ENCODE peak calls at places on chromosomes 16 and 17, in ten cellular contexts. G is cardiac muscle cell; Z is GM10248; F is AG09309; L is psoas muscle; S is activated T-cell treated with anti-CD3 and anti-CD28 coated beads for 1 hour; W is activated CD4-positive, alpha-beta T cell treated with anti-CD3 and anti-CD28 coated beads, Interleukin-2, amount 50 U/mL, for 1 hour; D is uterus; C is NCI-H2171; M is GOT3. P is an unnamed sample.

GRCh38 chr17:72378414-72379395 is 257.9 kb downstream of the SOX9 start:
- DNase-seq in C (no peak), F (no peak), W (no peak), M (no peak), L (no peak), D (no peak), S (no peak), Z (no peak), G (no peak), P (no peak)

GRCh38 chr16:83400234-83400633 is 407.5 kb upstream of the HSBP1 start:
- DNase-seq in G (peak; percentile 12), D (no peak), Z (no peak), M (no peak), S (no peak), L (no peak), F (no peak), C (no peak), W (no peak), P (peak; percentile 66)

GRCh38 chr17:73820686-73821448 is 176.6 kb upstream of the SDK2 start:
- DNase-seq in L (no peak), W (no peak), F (no peak), Z (no peak), S (no peak), D (no peak), M (no peak), G (peak; percentile 22), C (no peak), P (peak; percentile 67)

GRCh38 chr17:79306688-79307323 is 232.2 kb downstream of the ENGASE start:
- DNase-seq in D (no peak), G (no peak), M (no peak), F (no peak), W (no peak), L (peak; percentile 90), S (no peak), C (peak; percentile 34), Z (no peak), P (no peak)

GRCh38 chr17:72479113-72479512 is 358.3 kb downstream of the SOX9 start:
- DNase-seq in L (no peak), Z (no peak), M (no peak), S (no peak), D (no peak), W (no peak), F (no peak), G (no peak), C (peak; percentile 46), P (peak; percentile 36)

GRCh38 chr16:84742561-84743200 is 42.9 kb downstream of the USP10 start:
- DNase-seq in M (no peak), D (no peak), F (no peak), C (no peak), G (no peak), W (no peak), Z (no peak), S (no peak), L (no peak), P (no peak)

GRCh38 chr16:1580256-1580655 is 31.6 kb downstream of the IFT140 start:
- DNase-seq in G (no peak), Z (no peak), M (no peak), F (no peak), L (no peak), W (no peak), C (no peak), S (no peak), D (no peak), P (no peak)

GRCh38 chr17:80850817-80851216 is 140.8 kb upstream of the CHMP6 start:
- DNase-seq in W (no peak), F (no peak), Z (no peak), D (no peak), C (peak; percentile 30), M (no peak), S (no peak), L (peak; percentile 42), G (no peak), P (no peak)

GRCh38 chr17:58308173-58308984 is 20.2 kb downstream of the TSPOAP1 start:
- DNase-seq in G (peak; percentile 20), F (no peak), S (no peak), W (no peak), Z (no peak), C (no peak), M (no peak), L (no peak), D (no peak), P (peak; percentile 75)

GRCh38 chr17:45889579-45889978 is 4.8 kb upstream of the MAPT start:
- DNase-seq in F (no peak), G (no peak), L (no peak), D (no peak), C (no peak), M (no peak), W (no peak), Z (no peak), S (no peak), P (peak; percentile 34)

GRCh38 chr17:42895185-42895555 is 5.4 kb upstream of the G6PC1 start:
- DNase-seq in W (no peak), M (no peak), Z (no peak), D (peak; percentile 56), L (peak; percentile 81), S (no peak), C (no peak), F (peak; percentile 42), G (peak; percentile 89), P (no peak)

GRCh38 chr16:23105309-23105708 is 43.9 kb downstream of the USP31 start:
- DNase-seq in D (no peak), Z (no peak), G (no peak), F (no peak), M (no peak), L (no peak), S (no peak), C (no peak), W (no peak), P (no peak)

GRCh38 chr17:44642861-44643260 is 13.4 kb upstream of the MEIOC start:
- DNase-seq in D (no peak), S (no peak), G (peak; percentile 22), M (no peak), W (no peak), Z (no peak), F (no peak), L (no peak), C (no peak), P (no peak)

GRCh38 chr17:73396429-73397277 is 84.9 kb upstream of the CDC42EP4 start:
- DNase-seq in G (no peak), D (no peak), F (no peak), W (no peak), S (no peak), Z (no peak), M (no peak), C (no peak), L (no peak), P (no peak)

GRCh38 chr17:74875970-74876593 is 3.3 kb upstream of the FDXR start:
- DNase-seq in C (no peak), F (no peak), G (no peak), W (no peak), M (no peak), L (no peak), D (no peak), S (no peak), Z (no peak), P (no peak)

GRCh38 chr16:56193951-56194726 is 2.9 kb downstream of the GNAO1 start:
- DNase-seq in G (peak; percentile 76), D (peak; percentile 84), L (peak; percentile 88), M (no peak), F (no peak), Z (peak; percentile 27), S (peak; percentile 51), C (peak; percentile 87), W (peak; percentile 72), P (peak; percentile 96)

GRCh38 chr16:70454221-70455034 is at the start of gene FCSK:
- DNase-seq in M (peak; percentile 34), L (peak; percentile 85), F (no peak), D (peak; percentile 65), W (peak; percentile 61), S (peak; percentile 60), G (peak; percentile 72), Z (peak; percentile 87), C (peak; percentile 81), P (peak; percentile 84)

GRCh38 chr17:40993856-40994255 is at the start of gene KRTAP3-3:
- DNase-seq in W (no peak), C (no peak), F (no peak), L (no peak), M (no peak), G (no peak), S (no peak), Z (no peak), D (no peak), P (no peak)

GRCh38 chr17:40021471-40021961 is 6.3 kb downstream of the CSF3 start:
- DNase-seq in M (no peak), G (peak; percentile 59), F (peak; percentile 29), S (no peak), C (no peak), Z (no peak), W (no peak), L (peak; percentile 88), D (peak; percentile 59), P (no peak)

GRCh38 chr16:25735645-25736044 is 43.9 kb downstream of the HS3ST4 start:
- DNase-seq in F (no peak), C (no peak), L (no peak), S (no peak), Z (no peak), D (no peak), G (no peak), M (no peak), W (no peak), P (no peak)

GRCh38 chr16:87970206-87970605 is 19.0 kb downstream of the BANP start:
- DNase-seq in S (no peak), L (no peak), M (no peak), W (no peak), Z (no peak), G (peak; percentile 34), F (no peak), C (no peak), D (no peak), P (no peak)

GRCh38 chr16:57041182-57042156 is 50.9 kb upstream of the CPNE2 start:
- DNase-seq in M (no peak), C (no peak), W (peak; percentile 80), S (peak; percentile 75), F (no peak), G (no peak), L (no peak), Z (peak; percentile 70), D (no peak), P (no peak)

GRCh38 chr16:29662729-29663019 is 373 bp upstream of the SPN start:
- DNase-seq in C (no peak), F (no peak), L (no peak), Z (peak; percentile 75), G (no peak), W (no peak), D (no peak), M (no peak), S (no peak), P (no peak)

GRCh38 chr16:78770353-78771091 is 671.1 kb downstream of the WWOX start:
- DNase-seq in D (peak; percentile 51), G (peak; percentile 54), M (no peak), S (peak; percentile 73), W (peak; percentile 82), Z (peak; percentile 77), C (peak; percentile 11), L (peak; percentile 83), F (no peak), P (peak; percentile 92)

GRCh38 chr16:52515068-52515671 is 31.8 kb downstream of the TOX3 start:
- DNase-seq in F (no peak), G (no peak), D (no peak), S (no peak), Z (no peak), W (no peak), L (no peak), C (no peak), M (no peak), P (no peak)

GRCh38 chr17:63523256-63523869 is at the start of gene KCNH6:
- DNase-seq in Z (no peak), G (peak; percentile 3), L (no peak), C (no peak), S (no peak), M (no peak), D (no peak), F (no peak), W (no peak), P (no peak)

GRCh38 chr16:27526169-27526568 is 23.5 kb downstream of the GTF3C1 start:
- DNase-seq in D (no peak), Z (no peak), F (no peak), L (peak; percentile 80), W (no peak), M (no peak), G (peak; percentile 24), C (peak; percentile 89), S (no peak), P (no peak)

GRCh38 chr16:86597880-86598606 is 19.7 kb downstream of the FOXL1 start:
- DNase-seq in F (no peak), G (no peak), W (no peak), C (no peak), S (no peak), D (no peak), L (no peak), M (no peak), Z (no peak), P (no peak)

P was measured in WTC11.